ENCODE peak calls at places on chromosome X, in four cellular contexts. C, Q, U and P are unnamed samples.

GRCh38 chrX:15050395-15050794 is 177.2 kb downstream of the MOSPD2 start:
- DNase-seq in C (no peak), Q (no peak), U (no peak), P (no peak)

GRCh38 chrX:47177079-47177478 is 16.6 kb upstream of the UBA1 start:
- DNase-seq in C (no peak), Q (no peak), U (no peak), P (no peak)

GRCh38 chrX:43481601-43482000 is 174.5 kb upstream of the MAOA start:
- DNase-seq in C (no peak), Q (no peak), U (no peak), P (no peak)

GRCh38 chrX:137151403-137151802 is 117.6 kb upstream of the GPR101 start:
- DNase-seq in C (peak; percentile 13), Q (no peak), U (no peak), P (no peak)

GRCh38 chrX:109472939-109473713 is 8.8 kb downstream of the GUCY2F start:
- DNase-seq in C (peak; percentile 50), Q (peak; percentile 38), U (no peak), P (no peak)

GRCh38 chrX:53479295-53479694 is 45.1 kb upstream of the HSD17B10 start:
- DNase-seq in C (no peak), Q (no peak), U (no peak), P (no peak)

GRCh38 chrX:30741545-30741944 is 88.3 kb downstream of the GK start:
- DNase-seq in C (no peak), Q (no peak), U (no peak), P (no peak)

GRCh38 chrX:110966839-110967238 is 129.2 kb upstream of the PAK3 start:
- DNase-seq in C (no peak), Q (peak; percentile 15), U (no peak), P (no peak)

GRCh38 chrX:23662853-23663252 is 4.4 kb upstream of the PRDX4 start:
- DNase-seq in C (no peak), Q (peak; percentile 35), U (no peak), P (no peak)

GRCh38 chrX:131084145-131084544 is 26.0 kb downstream of the ARHGAP36 start:
- DNase-seq in C (no peak), Q (no peak), U (no peak), P (no peak)

GRCh38 chrX:78165425-78165824 is 26.0 kb upstream of the TAF9B start:
- DNase-seq in C (no peak), Q (no peak), U (no peak), P (no peak)

GRCh38 chrX:108437789-108438623 is at the start of gene COL4A6:
- DNase-seq in C (peak; percentile 73), Q (no peak), U (no peak), P (no peak)

GRCh38 chrX:37871626-37872302 is 24.4 kb upstream of the DYNLT3 start:
- DNase-seq in C (no peak), Q (peak; percentile 83), U (no peak), P (no peak)